ENCODE peak calls at places on chromosomes 6 and 20, in five cellular contexts. K is prostate gland, N is breast epithelium, U is right lobe of liver, V is stomach. C is an unnamed sample.

GRCh38 chr6:41318648-41319565 is 16.5 kb upstream of the NCR2 start:
- DNase-seq in K (peak; percentile 67), N (peak; percentile 76), U (peak; percentile 83), V (peak; percentile 83), C (peak; percentile 52)

GRCh38 chr20:18395544-18395943 is 71.3 kb downstream of the DZANK1 start:
- DNase-seq in K (no peak), N (no peak), U (no peak), V (no peak), C (no peak)

GRCh38 chr20:1894951-1895673 is at the start of gene SIRPA:
- DNase-seq in K (peak; percentile 58), N (no peak), U (peak; percentile 66), V (peak; percentile 55), C (peak; percentile 57)

GRCh38 chr20:3010985-3011723 is 32.3 kb upstream of the GNRH2 start:
- DNase-seq in K (no peak), N (no peak), U (no peak), V (no peak), C (no peak)

GRCh38 chr6:11535801-11536230 is 1.7 kb upstream of the TMEM170B start:
- DNase-seq in K (no peak), N (no peak), U (no peak), V (peak; percentile 33), C (no peak)

GRCh38 chr20:59015812-59016711 is 3.2 kb upstream of the TUBB1 start:
- DNase-seq in K (no peak), N (no peak), U (no peak), V (no peak), C (no peak)

GRCh38 chr20:48897298-48898044 is 24.0 kb upstream of the ARFGEF2 start:
- DNase-seq in K (no peak), N (no peak), U (no peak), V (no peak), C (no peak)

GRCh38 chr20:21182832-21183563 is 57.1 kb downstream of the KIZ start:
- DNase-seq in K (no peak), N (no peak), U (no peak), V (no peak), C (no peak)

GRCh38 chr6:163469459-163469858 is 54.9 kb downstream of the QKI start:
- DNase-seq in K (no peak), N (no peak), U (no peak), V (no peak), C (no peak)

GRCh38 chr6:134593024-134593423 is 275.1 kb upstream of the SGK1 start:
- DNase-seq in K (no peak), N (no peak), U (no peak), V (no peak), C (no peak)

GRCh38 chr6:166572370-166573261 is 13.9 kb downstream of the RAMACL start:
- DNase-seq in K (no peak), N (no peak), U (no peak), V (no peak), C (no peak)

GRCh38 chr6:134512946-134513345 is 195.0 kb upstream of the SGK1 start:
- DNase-seq in K (no peak), N (no peak), U (peak; percentile 47), V (no peak), C (no peak)

GRCh38 chr6:67345946-67346345 is 1289.1 kb upstream of the ADGRB3 start:
- DNase-seq in K (no peak), N (no peak), U (no peak), V (no peak), C (no peak)

DNA sequence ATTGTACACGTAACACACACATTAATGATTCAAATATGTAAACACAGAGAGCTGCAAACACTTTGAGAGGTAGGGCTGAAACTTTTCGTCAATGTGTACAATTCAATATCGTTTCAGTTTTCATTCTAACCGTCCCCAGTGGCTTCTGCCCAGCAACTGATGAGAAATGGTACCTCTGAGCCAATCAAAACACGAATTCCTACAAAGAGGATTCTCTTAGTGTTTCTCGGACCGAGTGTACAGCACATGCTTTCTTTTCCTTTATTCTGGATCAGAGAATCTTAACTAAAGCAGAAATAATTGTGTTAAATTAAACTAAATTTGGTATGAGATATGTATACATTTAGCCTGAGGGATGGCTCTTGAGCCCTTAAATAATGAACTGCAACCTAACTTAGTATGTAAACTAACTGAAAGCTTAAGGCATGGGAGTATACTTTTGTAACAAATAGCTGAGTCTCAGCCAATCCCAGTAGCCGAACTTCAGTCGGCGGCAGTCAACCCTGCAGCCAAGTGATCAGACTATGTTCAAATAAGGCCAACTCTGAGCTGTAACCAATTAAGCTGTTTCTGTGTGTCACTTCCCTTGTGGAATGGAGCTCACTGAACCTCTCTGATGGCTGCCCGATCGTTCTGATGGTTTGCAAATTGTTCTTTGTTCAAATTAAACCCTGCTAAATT is 16.1 kb downstream of the BTN2A1 start:
- DNase-seq in K (peak; percentile 84), N (peak; percentile 68), U (peak; percentile 78), V (peak; percentile 87), C (peak; percentile 96)
- TF ChIP-seq POLR2A in K (peak; percentile 69), N (peak; percentile 39), U (peak; percentile 89), V (no peak), C (peak; percentile 23)

DNA sequence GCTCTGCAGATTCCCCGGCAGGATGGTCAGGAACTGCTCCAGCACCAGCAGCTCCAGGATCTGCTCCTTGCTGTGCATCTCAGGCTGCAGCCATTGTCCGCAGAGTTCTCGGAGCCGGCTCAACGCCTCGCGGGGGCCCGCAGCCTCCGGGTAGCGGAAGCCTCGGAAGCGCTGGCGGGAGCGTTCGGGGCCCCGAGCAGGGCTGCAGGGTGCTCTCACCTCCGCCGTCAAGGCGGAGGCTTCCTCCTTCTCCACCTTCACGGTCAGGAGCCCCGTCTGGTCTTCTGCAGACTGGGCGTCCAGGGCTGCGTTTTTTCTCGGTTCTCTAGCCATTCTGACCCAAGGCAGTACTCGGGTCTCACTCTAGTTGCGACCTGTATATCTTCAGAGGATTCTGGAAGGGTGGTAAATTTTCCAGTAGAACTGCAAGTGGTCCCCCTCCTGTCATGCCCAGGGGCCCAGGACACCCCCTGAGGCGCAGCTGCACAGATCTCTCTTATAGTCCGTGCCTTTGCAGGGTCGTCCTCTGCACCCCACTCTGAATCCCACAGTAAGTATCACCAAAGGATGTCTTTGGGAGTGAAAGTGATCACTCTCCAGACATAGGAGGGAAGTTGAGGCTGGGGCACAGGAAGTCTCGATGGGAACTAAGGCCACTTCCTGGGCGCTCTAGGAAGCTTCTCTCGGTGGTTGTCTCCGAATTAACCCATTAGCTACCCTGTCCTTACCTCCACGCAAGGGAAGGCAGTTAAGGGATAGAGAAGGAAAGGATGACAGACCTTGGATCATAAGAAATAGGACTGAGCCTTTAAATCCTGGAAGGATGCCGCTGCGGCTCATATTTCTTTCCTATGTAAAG is at the start of gene ZKSCAN4:
- DNase-seq in K (peak; percentile 66), N (peak; percentile 56), U (peak; percentile 60), V (peak; percentile 73), C (peak; percentile 25)
- H3K27ac ChIP-seq in K (peak within 1 kb of the TSS; percentile 26), N (peak within 1 kb of the TSS; percentile 45), U (no peak within 1 kb of the TSS), V (peak within 1 kb of the TSS; percentile 30), C (no peak within 1 kb of the TSS)

GRCh38 chr6:138203315-138203714 is 15.0 kb downstream of the PBOV1 start:
- DNase-seq in K (no peak), N (no peak), U (no peak), V (no peak), C (no peak)
- TF ChIP-seq CTCF in K (no peak), N (no peak), U (no peak), V (no peak), C (no peak)

GRCh38 chr6:144095134-144096002 is at the start of gene SF3B5:
- DNase-seq in K (peak; percentile 99), N (peak; percentile 96), U (peak; percentile 98), V (peak; percentile 99), C (peak; percentile 99)
- TF ChIP-seq POLR2A in K (peak; percentile 67), N (peak; percentile 56), U (peak; percentile 75), V (no peak), C (peak; percentile 68)

DNA sequence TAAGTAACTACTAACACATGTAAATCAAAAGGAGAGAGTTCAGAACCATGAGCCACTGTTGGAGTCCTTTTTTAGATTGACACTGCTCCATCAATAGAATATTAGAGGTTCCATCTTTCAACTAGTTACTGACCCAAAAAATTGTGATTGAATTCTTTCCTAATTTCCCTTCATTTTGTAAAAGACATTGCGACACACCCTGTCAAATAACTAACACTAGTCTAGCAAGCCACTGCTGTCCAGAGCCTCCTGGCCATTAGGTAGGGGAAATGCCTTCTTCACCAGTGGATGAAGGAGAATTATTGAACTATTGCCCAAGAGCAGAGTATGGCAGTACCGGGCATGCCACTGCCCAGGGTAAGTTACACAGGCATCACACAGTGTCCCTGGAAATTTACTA is 282.3 kb downstream of the FOXA2 start:
- DNase-seq in K (no peak), N (no peak), U (no peak), V (no peak), C (no peak)
- H3K27ac ChIP-seq in K (no peak overlapping the region), N (no peak overlapping the region), U (no peak overlapping the region), V (no peak overlapping the region), C (no peak overlapping the region)

GRCh38 chr20:43448748-43449535 is 8.8 kb upstream of the SRSF6 start:
- DNase-seq in K (peak; percentile 27), N (no peak), U (peak; percentile 27), V (peak; percentile 51), C (no peak)
- TF ChIP-seq CTCF in K (peak; percentile 69), N (no peak), U (peak; percentile 76), V (peak; percentile 57), C (peak; percentile 55)

GRCh38 chr6:122789078-122789861 is at the start of gene SMPDL3A:
- DNase-seq in K (peak; percentile 64), N (peak; percentile 55), U (peak; percentile 85), V (peak; percentile 70), C (peak; percentile 46)
- TF ChIP-seq POLR2A in K (peak; percentile 26), N (no peak), U (peak; percentile 86), V (no peak), C (peak; percentile 53)

DNA sequence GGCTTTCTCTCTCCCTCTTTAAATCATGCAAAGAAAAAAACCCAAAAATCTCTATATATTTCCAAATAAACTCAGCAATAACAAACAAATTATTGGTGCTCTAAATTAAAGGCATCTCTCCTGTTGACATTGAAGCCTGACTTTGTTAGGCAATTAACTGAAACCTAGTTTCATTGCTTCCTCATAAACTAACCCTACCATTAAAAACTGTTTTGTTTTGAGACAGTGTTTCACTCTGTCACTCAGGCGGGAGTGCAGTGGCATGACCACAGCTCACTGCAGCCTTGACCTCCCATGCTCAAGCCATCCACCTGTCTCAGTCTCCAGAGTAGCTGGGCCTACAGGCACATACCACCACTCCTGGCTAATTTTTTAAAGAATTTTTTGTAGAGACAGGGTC is 34.9 kb downstream of the PIGU start:
- DNase-seq in K (no peak), N (no peak), U (no peak), V (no peak), C (no peak)
- H3K27ac ChIP-seq in K (no peak overlapping the region), N (no peak overlapping the region), U (no peak overlapping the region), V (no peak overlapping the region), C (no peak overlapping the region)

C was measured in tibial nerve.